ENCODE peak calls at places on chromosome 3, in six cellular contexts. One of them, this sample, is unnamed.

GRCh38 chr3:42655331-42655888 is 1.9 kb downstream of the ZBTB47 start:
- DNase-seq in iris pigment epithelial cell: no peak
- DNase-seq in nephron progenitor cell: no peak
- DNase-seq in sciatic nerve: peak; percentile 81
- DNase-seq in progenitor cell of endocrine pancreas: no peak
- DNase-seq in stimulated activated CD4-positive, alpha-beta T cell treated with anti-CD3 and anti-CD28 coated beads, Interleukin-1b, Interleukin-23, amount 100 ng/mL, for 4 hours: no peak
- DNase-seq in this sample: peak; percentile 36

GRCh38 chr3:114597012-114597411 is 303.2 kb downstream of the TIGIT start:
- DNase-seq in sciatic nerve: no peak
- DNase-seq in stimulated activated CD4-positive, alpha-beta T cell treated with anti-CD3 and anti-CD28 coated beads, Interleukin-1b, Interleukin-23, amount 100 ng/mL, for 4 hours: no peak
- DNase-seq in nephron progenitor cell: no peak
- DNase-seq in iris pigment epithelial cell: no peak
- DNase-seq in progenitor cell of endocrine pancreas: no peak
- DNase-seq in this sample: no peak

GRCh38 chr3:46642971-46643370 is 30.6 kb downstream of the FAM240A start:
- DNase-seq in stimulated activated CD4-positive, alpha-beta T cell treated with anti-CD3 and anti-CD28 coated beads, Interleukin-1b, Interleukin-23, amount 100 ng/mL, for 4 hours: no peak
- DNase-seq in progenitor cell of endocrine pancreas: no peak
- DNase-seq in iris pigment epithelial cell: peak; percentile 26
- DNase-seq in nephron progenitor cell: no peak
- DNase-seq in sciatic nerve: no peak
- DNase-seq in this sample: no peak

GRCh38 chr3:143000525-143000924 is 845 bp upstream of the U2SURP start:
- DNase-seq in nephron progenitor cell: no peak
- DNase-seq in iris pigment epithelial cell: peak; percentile 52
- DNase-seq in sciatic nerve: no peak
- DNase-seq in progenitor cell of endocrine pancreas: no peak
- DNase-seq in stimulated activated CD4-positive, alpha-beta T cell treated with anti-CD3 and anti-CD28 coated beads, Interleukin-1b, Interleukin-23, amount 100 ng/mL, for 4 hours: no peak
- DNase-seq in this sample: no peak

GRCh38 chr3:62923092-62923491 is 47.9 kb upstream of the CADPS start:
- DNase-seq in progenitor cell of endocrine pancreas: no peak
- DNase-seq in stimulated activated CD4-positive, alpha-beta T cell treated with anti-CD3 and anti-CD28 coated beads, Interleukin-1b, Interleukin-23, amount 100 ng/mL, for 4 hours: no peak
- DNase-seq in iris pigment epithelial cell: no peak
- DNase-seq in nephron progenitor cell: no peak
- DNase-seq in sciatic nerve: no peak
- DNase-seq in this sample: no peak

GRCh38 chr3:74268753-74269152 is 345.7 kb downstream of the CNTN3 start:
- DNase-seq in iris pigment epithelial cell: peak; percentile 24
- DNase-seq in sciatic nerve: no peak
- DNase-seq in stimulated activated CD4-positive, alpha-beta T cell treated with anti-CD3 and anti-CD28 coated beads, Interleukin-1b, Interleukin-23, amount 100 ng/mL, for 4 hours: no peak
- DNase-seq in nephron progenitor cell: no peak
- DNase-seq in progenitor cell of endocrine pancreas: no peak
- DNase-seq in this sample: no peak

GRCh38 chr3:141020139-141020940 is 30.8 kb upstream of the SPSB4 start:
- DNase-seq in nephron progenitor cell: no peak
- DNase-seq in sciatic nerve: no peak
- DNase-seq in iris pigment epithelial cell: peak; percentile 14
- DNase-seq in progenitor cell of endocrine pancreas: no peak
- DNase-seq in stimulated activated CD4-positive, alpha-beta T cell treated with anti-CD3 and anti-CD28 coated beads, Interleukin-1b, Interleukin-23, amount 100 ng/mL, for 4 hours: no peak
- DNase-seq in this sample: no peak

GRCh38 chr3:133301731-133302130 is 98.1 kb upstream of the BFSP2 start:
- DNase-seq in sciatic nerve: no peak
- DNase-seq in stimulated activated CD4-positive, alpha-beta T cell treated with anti-CD3 and anti-CD28 coated beads, Interleukin-1b, Interleukin-23, amount 100 ng/mL, for 4 hours: no peak
- DNase-seq in iris pigment epithelial cell: peak; percentile 12
- DNase-seq in progenitor cell of endocrine pancreas: no peak
- DNase-seq in nephron progenitor cell: no peak
- DNase-seq in this sample: no peak

GRCh38 chr3:135898774-135899173 is 66.8 kb upstream of the PPP2R3A start:
- DNase-seq in iris pigment epithelial cell: no peak
- DNase-seq in sciatic nerve: no peak
- DNase-seq in stimulated activated CD4-positive, alpha-beta T cell treated with anti-CD3 and anti-CD28 coated beads, Interleukin-1b, Interleukin-23, amount 100 ng/mL, for 4 hours: no peak
- DNase-seq in progenitor cell of endocrine pancreas: no peak
- DNase-seq in nephron progenitor cell: no peak
- DNase-seq in this sample: no peak

GRCh38 chr3:163056874-163057497 is 1560.4 kb downstream of the OTOL1 start:
- DNase-seq in sciatic nerve: no peak
- DNase-seq in progenitor cell of endocrine pancreas: peak; percentile 29
- DNase-seq in nephron progenitor cell: peak; percentile 57
- DNase-seq in stimulated activated CD4-positive, alpha-beta T cell treated with anti-CD3 and anti-CD28 coated beads, Interleukin-1b, Interleukin-23, amount 100 ng/mL, for 4 hours: no peak
- DNase-seq in iris pigment epithelial cell: peak; percentile 48
- DNase-seq in this sample: peak; percentile 53

GRCh38 chr3:166526878-166527277 is 689.7 kb upstream of the BCHE start:
- DNase-seq in iris pigment epithelial cell: no peak
- DNase-seq in progenitor cell of endocrine pancreas: no peak
- DNase-seq in nephron progenitor cell: no peak
- DNase-seq in stimulated activated CD4-positive, alpha-beta T cell treated with anti-CD3 and anti-CD28 coated beads, Interleukin-1b, Interleukin-23, amount 100 ng/mL, for 4 hours: no peak
- DNase-seq in sciatic nerve: no peak
- DNase-seq in this sample: no peak

GRCh38 chr3:106825962-106826605 is 551.2 kb upstream of the CCDC54 start:
- DNase-seq in sciatic nerve: no peak
- DNase-seq in stimulated activated CD4-positive, alpha-beta T cell treated with anti-CD3 and anti-CD28 coated beads, Interleukin-1b, Interleukin-23, amount 100 ng/mL, for 4 hours: no peak
- DNase-seq in iris pigment epithelial cell: peak; percentile 70
- DNase-seq in progenitor cell of endocrine pancreas: no peak
- DNase-seq in nephron progenitor cell: no peak
- DNase-seq in this sample: no peak

GRCh38 chr3:169591159-169591951 is 72.2 kb downstream of the MECOM start:
- DNase-seq in iris pigment epithelial cell: no peak
- DNase-seq in stimulated activated CD4-positive, alpha-beta T cell treated with anti-CD3 and anti-CD28 coated beads, Interleukin-1b, Interleukin-23, amount 100 ng/mL, for 4 hours: no peak
- DNase-seq in sciatic nerve: no peak
- DNase-seq in nephron progenitor cell: no peak
- DNase-seq in progenitor cell of endocrine pancreas: no peak
- DNase-seq in this sample: no peak

GRCh38 chr3:110670407-110670806 is 401.2 kb upstream of the NECTIN3 start:
- DNase-seq in nephron progenitor cell: no peak
- DNase-seq in sciatic nerve: no peak
- DNase-seq in stimulated activated CD4-positive, alpha-beta T cell treated with anti-CD3 and anti-CD28 coated beads, Interleukin-1b, Interleukin-23, amount 100 ng/mL, for 4 hours: no peak
- DNase-seq in progenitor cell of endocrine pancreas: no peak
- DNase-seq in iris pigment epithelial cell: no peak
- DNase-seq in this sample: no peak

GRCh38 chr3:160403028-160403545 is 3.6 kb downstream of the SMC4 start:
- DNase-seq in sciatic nerve: no peak
- DNase-seq in iris pigment epithelial cell: peak; percentile 17
- DNase-seq in nephron progenitor cell: no peak
- DNase-seq in stimulated activated CD4-positive, alpha-beta T cell treated with anti-CD3 and anti-CD28 coated beads, Interleukin-1b, Interleukin-23, amount 100 ng/mL, for 4 hours: no peak
- DNase-seq in progenitor cell of endocrine pancreas: no peak
- DNase-seq in this sample: no peak

GRCh38 chr3:194235160-194235559 is 99.2 kb downstream of the HES1 start:
- DNase-seq in sciatic nerve: no peak
- DNase-seq in iris pigment epithelial cell: no peak
- DNase-seq in nephron progenitor cell: no peak
- DNase-seq in stimulated activated CD4-positive, alpha-beta T cell treated with anti-CD3 and anti-CD28 coated beads, Interleukin-1b, Interleukin-23, amount 100 ng/mL, for 4 hours: no peak
- DNase-seq in progenitor cell of endocrine pancreas: no peak
- DNase-seq in this sample: no peak

GRCh38 chr3:127851899-127852298 is 29.6 kb upstream of the MGLL start:
- DNase-seq in progenitor cell of endocrine pancreas: no peak
- DNase-seq in iris pigment epithelial cell: no peak
- DNase-seq in stimulated activated CD4-positive, alpha-beta T cell treated with anti-CD3 and anti-CD28 coated beads, Interleukin-1b, Interleukin-23, amount 100 ng/mL, for 4 hours: no peak
- DNase-seq in nephron progenitor cell: no peak
- DNase-seq in sciatic nerve: no peak
- DNase-seq in this sample: peak; percentile 64

GRCh38 chr3:67037615-67038014 is 39.5 kb downstream of the KBTBD8 start:
- DNase-seq in nephron progenitor cell: no peak
- DNase-seq in sciatic nerve: no peak
- DNase-seq in progenitor cell of endocrine pancreas: no peak
- DNase-seq in stimulated activated CD4-positive, alpha-beta T cell treated with anti-CD3 and anti-CD28 coated beads, Interleukin-1b, Interleukin-23, amount 100 ng/mL, for 4 hours: no peak
- DNase-seq in iris pigment epithelial cell: peak; percentile 21
- DNase-seq in this sample: no peak

GRCh38 chr3:63753567-63753966 is 65.5 kb upstream of the C3orf49 start:
- DNase-seq in stimulated activated CD4-positive, alpha-beta T cell treated with anti-CD3 and anti-CD28 coated beads, Interleukin-1b, Interleukin-23, amount 100 ng/mL, for 4 hours: no peak
- DNase-seq in nephron progenitor cell: peak; percentile 19
- DNase-seq in progenitor cell of endocrine pancreas: no peak
- DNase-seq in iris pigment epithelial cell: peak; percentile 38
- DNase-seq in sciatic nerve: no peak
- DNase-seq in this sample: no peak

GRCh38 chr3:36837089-36837488 is 72.7 kb upstream of the DCLK3 start:
- DNase-seq in progenitor cell of endocrine pancreas: no peak
- DNase-seq in sciatic nerve: no peak
- DNase-seq in nephron progenitor cell: no peak
- DNase-seq in stimulated activated CD4-positive, alpha-beta T cell treated with anti-CD3 and anti-CD28 coated beads, Interleukin-1b, Interleukin-23, amount 100 ng/mL, for 4 hours: no peak
- DNase-seq in iris pigment epithelial cell: peak; percentile 6
- DNase-seq in this sample: no peak

GRCh38 chr3:155313303-155313702 is 19.8 kb upstream of the STRIT1 start:
- DNase-seq in nephron progenitor cell: no peak
- DNase-seq in progenitor cell of endocrine pancreas: no peak
- DNase-seq in stimulated activated CD4-positive, alpha-beta T cell treated with anti-CD3 and anti-CD28 coated beads, Interleukin-1b, Interleukin-23, amount 100 ng/mL, for 4 hours: no peak
- DNase-seq in iris pigment epithelial cell: no peak
- DNase-seq in sciatic nerve: no peak
- DNase-seq in this sample: no peak

GRCh38 chr3:56987238-56987932 is 73.1 kb upstream of the SPATA12 start:
- DNase-seq in progenitor cell of endocrine pancreas: no peak
- DNase-seq in sciatic nerve: no peak
- DNase-seq in stimulated activated CD4-positive, alpha-beta T cell treated with anti-CD3 and anti-CD28 coated beads, Interleukin-1b, Interleukin-23, amount 100 ng/mL, for 4 hours: no peak
- DNase-seq in nephron progenitor cell: peak; percentile 37
- DNase-seq in iris pigment epithelial cell: no peak
- DNase-seq in this sample: no peak

GRCh38 chr3:53044371-53045106 is 1.3 kb downstream of the SFMBT1 start:
- DNase-seq in nephron progenitor cell: no peak
- DNase-seq in progenitor cell of endocrine pancreas: no peak
- DNase-seq in iris pigment epithelial cell: peak; percentile 49
- DNase-seq in stimulated activated CD4-positive, alpha-beta T cell treated with anti-CD3 and anti-CD28 coated beads, Interleukin-1b, Interleukin-23, amount 100 ng/mL, for 4 hours: peak; percentile 9
- DNase-seq in sciatic nerve: no peak
- DNase-seq in this sample: no peak

GRCh38 chr3:39121626-39122025 is 14.1 kb downstream of the TTC21A start:
- DNase-seq in nephron progenitor cell: no peak
- DNase-seq in sciatic nerve: no peak
- DNase-seq in progenitor cell of endocrine pancreas: no peak
- DNase-seq in iris pigment epithelial cell: no peak
- DNase-seq in stimulated activated CD4-positive, alpha-beta T cell treated with anti-CD3 and anti-CD28 coated beads, Interleukin-1b, Interleukin-23, amount 100 ng/mL, for 4 hours: no peak
- DNase-seq in this sample: no peak

GRCh38 chr3:15637131-15637951 is 35.8 kb downstream of the BTD start:
- DNase-seq in stimulated activated CD4-positive, alpha-beta T cell treated with anti-CD3 and anti-CD28 coated beads, Interleukin-1b, Interleukin-23, amount 100 ng/mL, for 4 hours: no peak
- DNase-seq in sciatic nerve: no peak
- DNase-seq in nephron progenitor cell: no peak
- DNase-seq in iris pigment epithelial cell: no peak
- DNase-seq in progenitor cell of endocrine pancreas: no peak
- DNase-seq in this sample: no peak

GRCh38 chr3:79040701-79041100 is 727.1 kb downstream of the ROBO1 start:
- DNase-seq in progenitor cell of endocrine pancreas: no peak
- DNase-seq in nephron progenitor cell: no peak
- DNase-seq in iris pigment epithelial cell: peak; percentile 96
- DNase-seq in sciatic nerve: no peak
- DNase-seq in stimulated activated CD4-positive, alpha-beta T cell treated with anti-CD3 and anti-CD28 coated beads, Interleukin-1b, Interleukin-23, amount 100 ng/mL, for 4 hours: no peak
- DNase-seq in this sample: no peak

GRCh38 chr3:100737334-100737733 is 28.0 kb downstream of the TFG start:
- DNase-seq in nephron progenitor cell: no peak
- DNase-seq in iris pigment epithelial cell: peak; percentile 20
- DNase-seq in sciatic nerve: no peak
- DNase-seq in stimulated activated CD4-positive, alpha-beta T cell treated with anti-CD3 and anti-CD28 coated beads, Interleukin-1b, Interleukin-23, amount 100 ng/mL, for 4 hours: no peak
- DNase-seq in progenitor cell of endocrine pancreas: no peak
- DNase-seq in this sample: peak; percentile 54

GRCh38 chr3:172106989-172107388 is 67.6 kb downstream of the FNDC3B start:
- DNase-seq in iris pigment epithelial cell: no peak
- DNase-seq in nephron progenitor cell: no peak
- DNase-seq in progenitor cell of endocrine pancreas: no peak
- DNase-seq in stimulated activated CD4-positive, alpha-beta T cell treated with anti-CD3 and anti-CD28 coated beads, Interleukin-1b, Interleukin-23, amount 100 ng/mL, for 4 hours: no peak
- DNase-seq in sciatic nerve: no peak
- DNase-seq in this sample: no peak

GRCh38 chr3:188178293-188178950 is 24.5 kb downstream of the LPP start:
- DNase-seq in iris pigment epithelial cell: no peak
- DNase-seq in nephron progenitor cell: no peak
- DNase-seq in stimulated activated CD4-positive, alpha-beta T cell treated with anti-CD3 and anti-CD28 coated beads, Interleukin-1b, Interleukin-23, amount 100 ng/mL, for 4 hours: no peak
- DNase-seq in progenitor cell of endocrine pancreas: no peak
- DNase-seq in sciatic nerve: no peak
- DNase-seq in this sample: no peak

GRCh38 chr3:792651-793050 is 300.2 kb upstream of the CNTN6 start:
- DNase-seq in progenitor cell of endocrine pancreas: no peak
- DNase-seq in iris pigment epithelial cell: no peak
- DNase-seq in nephron progenitor cell: peak; percentile 28
- DNase-seq in stimulated activated CD4-positive, alpha-beta T cell treated with anti-CD3 and anti-CD28 coated beads, Interleukin-1b, Interleukin-23, amount 100 ng/mL, for 4 hours: no peak
- DNase-seq in sciatic nerve: no peak
- DNase-seq in this sample: peak; percentile 7

GRCh38 chr3:21533047-21533446 is 218.0 kb downstream of the ZNF385D start:
- DNase-seq in nephron progenitor cell: no peak
- DNase-seq in stimulated activated CD4-positive, alpha-beta T cell treated with anti-CD3 and anti-CD28 coated beads, Interleukin-1b, Interleukin-23, amount 100 ng/mL, for 4 hours: no peak
- DNase-seq in progenitor cell of endocrine pancreas: no peak
- DNase-seq in iris pigment epithelial cell: no peak
- DNase-seq in sciatic nerve: no peak
- DNase-seq in this sample: no peak